ENCODE peak calls at places on chromosomes 1 and 21, in four cellular contexts. C is lower lobe of right lung, U is tibial nerve, I is MM.1S. E is an unnamed sample.
A peak's percentile ranks its signal among the peaks of the same experiment; 100 is the strongest.

GRCh38 chr21:34989337-34990151 is 59.6 kb downstream of the RUNX1 start:
- DNase-seq in U (no peak), I (no peak), C (no peak), E (peak; percentile 58)

GRCh38 chr21:35075546-35075945 is 26.4 kb upstream of the RUNX1 start:
- DNase-seq in C (no peak), I (no peak), U (peak; percentile 22), E (no peak)

GRCh38 chr1:197801684-197802083 is 26.4 kb upstream of the DENND1B start:
- DNase-seq in U (no peak), I (no peak), C (no peak), E (no peak)

GRCh38 chr1:94709891-94710581 is 110.1 kb upstream of the SLC44A3 start:
- DNase-seq in U (no peak), I (no peak), C (no peak), E (no peak)

GRCh38 chr21:17468698-17469097 is 44.1 kb upstream of the CXADR start:
- DNase-seq in U (no peak), I (no peak), C (no peak), E (no peak)

GRCh38 chr1:30715216-30715615 is 8.2 kb downstream of the MATN1 start:
- DNase-seq in C (no peak), U (no peak), I (no peak), E (no peak)

GRCh38 chr21:45140346-45140940 is 66.1 kb downstream of the ADARB1 start:
- DNase-seq in I (peak; percentile 87), U (peak; percentile 59), C (peak; percentile 77), E (peak; percentile 86)

GRCh38 chr1:240399381-240399780 is 212.6 kb downstream of the GREM2 start:
- DNase-seq in U (no peak), C (no peak), I (no peak), E (no peak)

GRCh38 chr1:151653397-151653796 is 41.5 kb downstream of the SNX27 start:
- DNase-seq in I (no peak), C (no peak), U (no peak), E (no peak)

GRCh38 chr1:59076612-59077011 is 220.3 kb upstream of the FGGY start:
- DNase-seq in I (no peak), U (no peak), C (no peak), E (no peak)

GRCh38 chr1:9558946-9559545 is 19.8 kb downstream of the SLC25A33 start:
- DNase-seq in I (no peak), U (no peak), C (no peak), E (no peak)

GRCh38 chr1:233490488-233490887 is 123.4 kb upstream of the KCNK1 start:
- DNase-seq in U (no peak), C (no peak), I (no peak), E (no peak)

GRCh38 chr1:48471103-48471502 is 901 bp downstream of the SPATA6 start:
- DNase-seq in U (no peak), C (no peak), I (no peak), E (no peak)

GRCh38 chr1:161071886-161072371 is 2.2 kb upstream of the ARHGAP30 start:
- DNase-seq in I (peak; percentile 74), C (peak; percentile 86), U (peak; percentile 43), E (peak; percentile 80)

GRCh38 chr1:1033009-1033587 is 13.2 kb downstream of the AGRN start:
- DNase-seq in U (no peak), I (peak; percentile 91), C (peak; percentile 89), E (peak; percentile 97)

GRCh38 chr21:26966360-26966977 is 419 bp downstream of the ADAMTS5 start:
- DNase-seq in I (no peak), C (peak; percentile 40), U (no peak), E (peak; percentile 7)

GRCh38 chr1:107767156-107767582 is 197.8 kb downstream of the VAV3 start:
- DNase-seq in I (no peak), C (no peak), U (no peak), E (no peak)

GRCh38 chr1:156815851-156816536 is 654 bp downstream of the SH2D2A start:
- DNase-seq in C (no peak), U (no peak), I (no peak), E (no peak)

GRCh38 chr1:151026460-151026859 is 9.9 kb upstream of the BNIPL start:
- DNase-seq in I (no peak), C (no peak), U (no peak), E (no peak)

GRCh38 chr21:38631171-38631570 is 132.9 kb upstream of the ERG start:
- DNase-seq in I (no peak), C (no peak), U (no peak), E (no peak)

GRCh38 chr1:235995511-235995910 is 69.4 kb downstream of the NID1 start:
- DNase-seq in C (no peak), I (no peak), U (no peak), E (no peak)

GRCh38 chr1:22848374-22848773 is 124.3 kb downstream of the LACTBL1 start:
- DNase-seq in U (no peak), I (no peak), C (no peak), E (no peak)

DNA sequence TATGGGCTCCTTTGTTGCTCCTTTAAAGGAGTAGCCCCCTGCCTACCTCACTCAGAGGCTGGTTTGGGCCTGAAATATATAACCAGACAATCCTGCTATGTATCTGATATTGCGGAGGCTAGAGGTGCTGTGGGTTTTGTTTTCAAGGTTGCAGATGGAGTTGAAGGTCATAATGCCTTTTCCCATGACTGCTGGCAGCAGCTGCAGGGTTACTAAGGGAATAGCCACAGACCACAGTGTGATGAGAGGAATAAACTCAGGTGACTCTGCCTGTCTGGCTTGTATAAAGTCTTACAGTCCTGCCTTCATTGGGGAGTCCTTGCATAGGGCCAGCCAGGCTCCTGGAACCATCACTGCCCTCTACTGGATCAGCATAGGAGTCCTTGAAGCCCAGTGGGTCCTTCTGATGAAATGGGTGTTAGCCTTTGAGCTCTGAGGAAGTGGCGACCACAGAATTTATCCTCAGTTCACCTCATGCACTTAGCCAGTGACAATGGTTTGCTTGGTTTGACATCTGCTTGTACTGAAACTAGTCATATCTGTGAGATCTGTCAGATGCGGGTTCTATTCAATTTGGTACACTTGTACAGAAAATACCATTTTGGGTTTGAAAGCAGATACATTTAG is 174.4 kb upstream of the HMCN1 start:
- DNase-seq in U (peak; percentile 21), I (peak; percentile 90), C (peak; percentile 58), E (peak; percentile 66)
- TF ChIP-seq CTCF in U (peak; percentile 14), I (peak; percentile 70), C (peak; percentile 35), E (peak; percentile 46)

GRCh38 chr1:10692401-10693021 is 103.9 kb downstream of the CASZ1 start:
- DNase-seq in U (no peak), I (peak; percentile 56), C (peak; percentile 79), E (peak; percentile 81)
- TF ChIP-seq CTCF in U (no peak), I (peak; percentile 59), C (peak; percentile 46), E (peak; percentile 38)

GRCh38 chr1:117093091-117093534 is 28.4 kb downstream of the TRIM45 start:
- DNase-seq in C (no peak), U (peak; percentile 16), I (no peak), E (no peak)

GRCh38 chr1:117096871-117097842 is 24.4 kb downstream of the TRIM45 start:
- DNase-seq in U (no peak), C (no peak), I (no peak), E (no peak)

GRCh38 chr1:117095237-117095636 is 26.3 kb downstream of the TRIM45 start:
- DNase-seq in C (no peak), U (no peak), I (no peak), E (no peak)

GRCh38 chr1:117092594-117092993 is 29.0 kb downstream of the TRIM45 start:
- DNase-seq in C (no peak), U (no peak), I (no peak), E (no peak)

GRCh38 chr1:117093870-117094621 is 27.5 kb downstream of the TRIM45 start:
- DNase-seq in C (no peak), U (no peak), I (peak; percentile 68), E (peak; percentile 17)
- TF ChIP-seq CTCF in C (no peak), U (no peak), I (peak; percentile 32), E (no peak)

DNA sequence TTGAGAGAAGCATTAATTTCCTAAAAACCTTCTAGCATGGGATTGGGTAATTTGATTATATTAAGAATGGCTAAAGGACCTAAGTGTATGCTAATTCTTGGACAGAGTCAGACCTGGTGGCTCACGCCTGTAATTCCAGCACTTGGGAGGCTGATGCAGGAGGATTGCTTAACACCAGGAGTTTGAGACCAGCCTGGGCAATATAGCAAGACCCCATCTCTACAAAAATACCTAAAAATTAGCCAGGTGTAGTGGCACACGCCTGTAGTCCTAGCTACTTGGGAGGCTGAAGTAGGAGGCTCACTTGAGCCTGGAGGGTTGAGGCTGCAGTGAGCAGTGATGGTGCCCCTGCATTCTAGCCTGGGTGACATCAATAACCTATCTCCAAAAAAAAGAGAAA is 45.9 kb upstream of the BMP8A start:
- DNase-seq in U (no peak), I (no peak), C (no peak), E (no peak)
- TF ChIP-seq CTCF in U (no peak), I (no peak), C (no peak), E (no peak)

E was measured in GM10248.